ENCODE peak calls at places on chromosomes 3 and 15, in four cellular contexts. I is HCT116, J is K562, F is GM12878. X is an unnamed sample.

GRCh38 chr3:129023909-129024308 is 22.8 kb downstream of the EFCC1 start:
- DNase-seq in I (no peak), J (no peak), F (no peak), X (peak; percentile 52)

GRCh38 chr15:44045217-44045616 is 149.9 kb downstream of the FRMD5 start:
- DNase-seq in I (no peak), J (no peak), F (no peak), X (peak; percentile 81)

GRCh38 chr3:176799675-176800074 is 397.6 kb downstream of the TBL1XR1 start:
- DNase-seq in I (no peak), J (no peak), F (no peak), X (no peak)

GRCh38 chr15:50024183-50024795 is 94.7 kb downstream of the ATP8B4 start:
- DNase-seq in I (no peak), J (no peak), F (no peak), X (no peak)

GRCh38 chr3:101036213-101036618 is 43.0 kb upstream of the ABI3BP start:
- DNase-seq in I (peak; percentile 61), J (no peak), F (no peak), X (peak; percentile 84)

GRCh38 chr15:62887113-62887570 is 155.4 kb upstream of the TPM1 start:
- DNase-seq in I (no peak), J (no peak), F (no peak), X (no peak)

GRCh38 chr3:101940521-101940992 is 91.2 kb downstream of the NFKBIZ start:
- DNase-seq in I (no peak), J (no peak), F (no peak), X (peak; percentile 94)

GRCh38 chr3:53804697-53805462 is 41.3 kb downstream of the CHDH start:
- DNase-seq in I (peak; percentile 8), J (no peak), F (no peak), X (no peak)

GRCh38 chr3:194713299-194714121 is 27.8 kb downstream of the FAM43A start:
- DNase-seq in I (no peak), J (no peak), F (no peak), X (no peak)

GRCh38 chr3:18758047-18758704 is 333.0 kb upstream of the SATB1 start:
- DNase-seq in I (peak; percentile 63), J (peak; percentile 37), F (peak; percentile 28), X (no peak)

GRCh38 chr3:183560607-183561006 is 5.1 kb upstream of the KLHL6 start:
- DNase-seq in I (no peak), J (no peak), F (no peak), X (peak; percentile 22)

GRCh38 chr15:91589360-91589759 is 264.1 kb upstream of the SLCO3A1 start:
- DNase-seq in I (no peak), J (no peak), F (no peak), X (no peak)

GRCh38 chr3:100754563-100755334 is 45.5 kb downstream of the TFG start:
- DNase-seq in I (no peak), J (no peak), F (no peak), X (peak; percentile 7)

GRCh38 chr3:9026320-9027040 is 63.2 kb upstream of the RAD18 start:
- DNase-seq in I (no peak), J (no peak), F (no peak), X (no peak)

GRCh38 chr3:184299488-184300376 is 691 bp downstream of the PSMD2 start:
- DNase-seq in I (no peak), J (no peak), F (no peak), X (peak; percentile 67)

GRCh38 chr3:62500556-62501294 is 127.4 kb upstream of the FEZF2 start:
- DNase-seq in I (no peak), J (no peak), F (no peak), X (no peak)

GRCh38 chr3:111071257-111072015 is at the start of gene NECTIN3:
- DNase-seq in I (peak; percentile 96), J (peak; percentile 65), F (no peak), X (peak; percentile 98)

GRCh38 chr15:70853270-70853854 is 595 bp downstream of the LARP6 start:
- DNase-seq in I (no peak), J (no peak), F (no peak), X (peak; percentile 60)

GRCh38 chr15:88400069-88400468 is 67.1 kb downstream of the MRPL46 start:
- DNase-seq in I (no peak), J (no peak), F (no peak), X (no peak)

GRCh38 chr3:58383476-58383875 is 50.2 kb downstream of the PDHB start:
- DNase-seq in I (no peak), J (no peak), F (no peak), X (no peak)

GRCh38 chr3:122004123-122004522 is 17.9 kb downstream of the ILDR1 start:
- DNase-seq in I (no peak), J (no peak), F (no peak), X (no peak)

GRCh38 chr15:77495806-77496589 is 75.3 kb downstream of the HMG20A start:
- DNase-seq in I (no peak), J (no peak), F (no peak), X (peak; percentile 82)

GRCh38 chr3:12993623-12994356 is 79.4 kb downstream of the IQSEC1 start:
- DNase-seq in I (no peak), J (peak; percentile 89), F (no peak), X (peak; percentile 19)

GRCh38 chr3:12991861-12992281 is 81.4 kb downstream of the IQSEC1 start:
- DNase-seq in I (no peak), J (no peak), F (no peak), X (no peak)

GRCh38 chr3:12992629-12993021 is 80.6 kb downstream of the IQSEC1 start:
- DNase-seq in I (no peak), J (no peak), F (no peak), X (no peak)

GRCh38 chr3:12994357-12994606 is 78.9 kb downstream of the IQSEC1 start:
- DNase-seq in I (no peak), J (no peak), F (no peak), X (peak; percentile 22)

DNA sequence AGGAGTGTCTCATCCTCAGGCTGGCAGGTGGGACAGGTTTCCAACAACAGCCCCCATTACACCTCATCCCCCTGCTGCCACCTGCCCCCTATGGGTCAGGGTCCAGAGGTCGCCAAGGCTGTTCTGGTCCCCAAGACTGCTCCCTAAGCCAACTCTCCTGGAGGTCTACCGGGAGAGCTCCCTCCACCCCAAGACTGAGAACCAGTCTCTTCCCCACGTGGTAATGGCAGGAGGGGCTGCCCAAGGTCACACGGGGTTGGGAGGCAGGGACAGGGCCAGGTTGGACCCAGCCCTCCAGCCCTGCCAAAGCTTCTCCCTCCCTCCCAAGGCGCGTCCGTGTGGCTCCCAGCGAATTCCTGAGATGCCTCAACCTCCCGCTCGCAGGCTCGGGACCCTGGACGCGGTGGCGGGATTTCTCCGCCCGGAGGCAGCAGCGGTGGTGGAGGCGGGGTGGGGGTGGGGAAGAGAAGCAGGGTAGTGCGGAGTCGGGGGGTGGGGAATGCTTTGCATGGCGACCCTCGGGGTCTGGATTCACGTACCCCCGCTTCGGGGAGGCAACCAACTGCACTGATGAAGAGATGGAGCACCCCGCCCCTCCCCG is 80.1 kb downstream of the IQSEC1 start:
- DNase-seq in I (no peak), J (peak; percentile 70), F (no peak), X (no peak)
- TF ChIP-seq EZH2 in I (no peak), J (no peak), F (no peak), X (peak; percentile 71)

DNA sequence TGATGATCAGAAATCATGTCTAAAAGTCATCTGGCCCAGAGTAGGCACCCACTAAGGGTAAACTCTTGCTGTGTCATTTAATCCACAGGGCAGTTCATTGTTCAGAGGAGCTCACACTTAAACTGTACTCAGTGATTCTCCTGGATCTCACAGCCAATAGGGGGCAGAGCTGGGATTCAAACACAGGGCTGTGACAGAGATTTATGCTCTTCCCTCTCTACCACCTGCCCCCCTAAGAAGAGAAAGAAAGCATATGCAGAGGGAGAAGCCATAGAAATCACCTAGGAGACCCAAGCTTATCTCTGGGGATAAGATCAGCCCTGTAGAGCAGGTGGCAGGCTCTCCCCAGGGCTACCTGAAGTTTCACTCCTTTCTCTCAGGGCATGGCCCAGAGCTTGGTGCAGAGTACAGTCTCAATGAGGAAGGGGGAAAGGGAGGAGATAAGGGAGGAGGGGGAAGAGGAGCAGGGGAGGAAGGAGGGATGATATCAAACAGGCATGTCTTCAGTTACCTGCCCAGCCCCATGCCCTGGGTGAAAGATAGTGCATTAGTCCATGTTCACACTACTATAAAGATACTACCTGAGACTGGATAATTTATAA is 51.8 kb upstream of the ADPGK start:
- DNase-seq in I (peak; percentile 13), J (no peak), F (no peak), X (no peak)
- TF ChIP-seq CTCF in I (peak; percentile 58), J (peak; percentile 19), F (peak; percentile 18), X (no peak)

GRCh38 chr3:32371466-32372212 is 20.0 kb upstream of the CMTM7 start:
- DNase-seq in I (no peak), J (no peak), F (no peak), X (no peak)
- TF ChIP-seq MAX in I (no peak), J (no peak), F (no peak), X (no peak)

DNA sequence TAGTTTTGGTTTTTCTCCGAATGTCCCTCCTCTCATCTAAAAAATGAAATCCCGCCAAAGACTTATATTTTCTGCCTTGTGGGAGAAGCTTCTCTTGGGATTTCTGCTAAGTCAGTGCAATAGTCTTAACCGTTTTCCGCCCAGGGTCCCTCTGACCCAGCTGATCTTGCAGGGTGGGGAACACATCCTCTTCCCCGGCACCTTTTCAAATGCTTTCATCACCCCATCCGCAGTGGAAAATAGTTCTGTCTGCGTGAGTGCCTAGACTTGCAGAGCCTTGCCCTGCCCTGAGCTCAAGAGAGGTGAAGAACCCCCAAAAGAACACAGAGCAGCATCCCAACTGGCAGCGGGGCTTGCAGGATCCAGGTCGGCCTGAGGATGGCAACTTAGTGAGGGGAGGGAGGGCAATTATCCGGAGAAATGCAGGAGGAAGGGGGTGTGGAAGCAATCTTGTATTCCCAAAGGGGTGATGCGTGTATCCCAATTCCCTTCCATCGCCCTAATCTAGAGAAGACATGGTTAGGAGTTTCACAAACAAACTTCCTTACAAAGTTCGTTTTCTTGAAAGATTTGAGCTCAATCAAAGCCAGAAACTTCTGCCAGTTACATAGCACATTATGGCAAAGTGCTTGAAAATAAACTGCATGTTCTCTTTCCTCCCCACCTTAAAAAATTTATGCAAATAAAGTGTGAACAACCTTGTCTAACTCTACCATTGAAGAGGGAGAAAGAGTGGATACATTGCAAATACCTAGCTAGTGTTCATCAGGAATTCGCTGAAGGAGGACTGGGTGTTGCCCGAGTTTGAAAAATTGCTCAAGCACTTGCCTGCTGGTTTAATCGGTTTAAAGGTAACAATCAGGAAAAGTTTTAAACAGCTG is 79.9 kb downstream of the NR2F2 start:
- DNase-seq in I (no peak), J (no peak), F (no peak), X (peak; percentile 16)
- TF ChIP-seq EZH2 in I (no peak), J (no peak), F (no peak), X (no peak)

DNA sequence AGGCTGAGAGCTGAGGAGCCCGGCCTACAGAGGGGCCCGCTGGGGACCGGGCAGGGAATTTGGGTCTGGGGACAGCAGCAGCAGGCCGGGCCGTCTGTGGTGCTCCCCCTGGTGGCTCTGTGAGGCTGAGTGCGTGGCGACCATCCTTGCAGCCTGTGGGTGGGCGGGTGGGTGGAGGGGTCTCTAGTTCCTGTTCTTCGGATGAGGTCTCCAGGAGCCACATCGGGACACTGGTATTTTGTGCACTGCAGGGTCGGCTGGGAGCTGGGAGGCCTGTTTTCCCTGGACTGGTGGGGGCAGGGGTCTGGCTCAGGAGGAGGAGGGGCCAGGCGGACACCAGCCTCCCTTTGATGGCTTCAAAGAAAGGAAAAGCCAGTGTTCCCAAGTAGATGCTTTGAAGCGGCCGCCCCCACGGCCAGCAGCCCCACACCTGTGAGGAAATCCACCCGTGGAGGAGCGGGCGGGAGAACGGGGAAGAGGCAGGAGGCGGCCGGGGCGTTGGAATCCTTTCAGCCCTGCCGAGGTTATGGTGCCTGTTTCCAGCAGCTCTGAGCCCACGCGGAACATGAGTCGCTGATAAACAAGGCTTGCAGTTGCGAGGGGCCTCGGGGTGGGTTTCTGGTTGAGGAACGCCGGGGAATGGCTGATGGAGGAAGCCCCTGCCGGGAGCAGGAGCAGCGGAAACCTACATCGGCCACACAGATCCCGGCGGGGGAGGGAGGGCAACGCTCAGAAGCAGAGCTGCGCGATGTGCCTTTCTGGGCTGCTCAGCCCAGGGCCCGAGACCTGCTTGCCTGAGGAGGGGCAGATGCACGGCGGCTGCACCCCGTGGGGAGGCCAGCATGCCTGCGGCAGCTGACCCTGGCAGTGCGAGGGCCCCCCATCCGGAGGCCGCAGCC is 154.3 kb downstream of the NSMCE3 start:
- DNase-seq in I (no peak), J (peak; percentile 49), F (no peak), X (peak; percentile 17)
- TF ChIP-seq CTCF in I (no peak), J (no peak), F (peak; percentile 11), X (peak; percentile 78)